ENCODE peak calls at places on chromosomes 3 and 15, in eight cellular contexts. P is GM20000; N is NCI-H1092 treated with DMSO at 0.1 percent for 48 hours; G is activated CD4-positive, alpha-beta T cell treated with anti-CD3 and anti-CD28 coated beads, Interleukin-2, amount 50 U/mL, for 1 hour; O is activated CD8-positive, alpha-beta memory T cell treated with anti-CD3 and anti-CD28 coated beads for 48 hours; U is naive thymus-derived CD4-positive, alpha-beta T cell; A is RKO; R is NCI-H1105. C is an unnamed sample.
A peak's percentile ranks its signal among the peaks of the same experiment; 100 is the strongest.

GRCh38 chr3:139529624-139530023 is 9.9 kb downstream of the RBP1 start:
- DNase-seq in N (no peak), O (no peak), G (no peak), R (no peak), U (no peak), P (no peak), A (no peak), C (no peak)

GRCh38 chr3:176696816-176697215 is 500.5 kb downstream of the TBL1XR1 start:
- DNase-seq in R (no peak), P (no peak), O (no peak), G (no peak), A (no peak), U (no peak), N (no peak), C (no peak)

GRCh38 chr15:68674975-68675374 is 96.2 kb downstream of the CORO2B start:
- DNase-seq in R (no peak), G (no peak), A (no peak), N (no peak), P (peak; percentile 44), U (no peak), O (no peak), C (no peak)

GRCh38 chr3:105367406-105368213 is 901 bp downstream of the ALCAM start:
- DNase-seq in O (peak; percentile 47), N (peak; percentile 44), G (peak; percentile 34), R (peak; percentile 29), A (peak; percentile 84), U (peak; percentile 80), P (peak; percentile 77), C (no peak)

GRCh38 chr15:56215769-56216168 is 27.9 kb downstream of the RFX7 start:
- DNase-seq in P (no peak), U (no peak), A (no peak), G (no peak), N (peak; percentile 4), O (no peak), R (no peak), C (no peak)

GRCh38 chr3:49625971-49626640 is 48.0 kb upstream of the APEH start:
- DNase-seq in P (no peak), N (no peak), O (no peak), U (no peak), G (no peak), A (no peak), R (no peak), C (no peak)

GRCh38 chr3:114850913-114851312 is 296.2 kb downstream of the ZBTB20 start:
- DNase-seq in N (no peak), A (peak; percentile 13), P (no peak), G (no peak), U (no peak), R (no peak), O (no peak), C (no peak)

GRCh38 chr3:135161425-135161824 is 366.4 kb downstream of the EPHB1 start:
- DNase-seq in P (no peak), A (no peak), U (no peak), N (no peak), R (no peak), O (no peak), G (no peak), C (no peak)

GRCh38 chr3:147421184-147421912 is 12.2 kb downstream of the ZIC1 start:
- DNase-seq in N (no peak), U (peak; percentile 20), O (no peak), A (no peak), P (peak; percentile 7), R (no peak), G (no peak), C (no peak)

GRCh38 chr15:62343397-62343796 is 178.3 kb upstream of the C2CD4B start:
- DNase-seq in N (no peak), G (no peak), U (no peak), A (no peak), R (no peak), P (no peak), O (no peak), C (no peak)

GRCh38 chr3:186841637-186842036 is 873 bp upstream of the ADIPOQ start:
- DNase-seq in P (no peak), U (no peak), N (no peak), O (no peak), R (no peak), A (no peak), G (no peak), C (no peak)

GRCh38 chr3:101913173-101913572 is 63.9 kb downstream of the NFKBIZ start:
- DNase-seq in A (no peak), U (no peak), G (no peak), N (no peak), R (no peak), P (no peak), O (no peak), C (no peak)

GRCh38 chr3:2837233-2837632 is 272.9 kb downstream of the IL5RA start:
- DNase-seq in P (no peak), U (no peak), G (no peak), A (no peak), N (no peak), R (no peak), O (no peak), C (no peak)

GRCh38 chr15:70566047-70566835 is 197.1 kb downstream of the UACA start:
- DNase-seq in P (no peak), A (no peak), G (no peak), N (peak; percentile 11), U (no peak), R (no peak), O (no peak), C (no peak)

GRCh38 chr15:62066663-62067447 is at the start of gene C2CD4A:
- DNase-seq in P (peak; percentile 47), U (peak; percentile 61), N (peak; percentile 78), A (peak; percentile 20), R (peak; percentile 89), O (peak; percentile 28), G (peak; percentile 57), C (peak; percentile 90)

GRCh38 chr3:117926819-117927218 is 1107.8 kb downstream of the IGSF11 start:
- DNase-seq in A (no peak), N (no peak), O (no peak), R (no peak), G (no peak), U (no peak), P (no peak), C (no peak)

GRCh38 chr3:22819209-22819608 is 383.9 kb upstream of the UBE2E2 start:
- DNase-seq in G (no peak), N (no peak), A (no peak), O (no peak), P (no peak), U (no peak), R (no peak), C (no peak)

GRCh38 chr3:105277656-105278055 is 89.1 kb upstream of the ALCAM start:
- DNase-seq in G (no peak), R (no peak), U (no peak), A (no peak), N (no peak), O (no peak), P (no peak), C (no peak)

GRCh38 chr3:20905210-20905805 is 719.3 kb upstream of the SGO1 start:
- DNase-seq in G (no peak), A (peak; percentile 6), O (no peak), R (no peak), P (no peak), N (no peak), U (no peak), C (no peak)

GRCh38 chr15:52498700-52499099 is 30.0 kb downstream of the MYO5A start:
- DNase-seq in R (no peak), P (no peak), N (no peak), U (no peak), G (no peak), A (no peak), O (no peak), C (no peak)

C was measured in SHP77 treated with DMSO at 0.1 percent for 48 hours.